ENCODE peak calls at places on chromosomes 2 and 18, in seven cellular contexts. M is HTR-8/SVneo, R is SK-N-DZ, S is amygdala, U is WTC11, X is fibroblast of gingiva, B is body of pancreas. N is an unnamed sample.

GRCh38 chr18:74342416-74343043 is 26.9 kb downstream of the C18orf63 start:
- DNase-seq in B (peak), S (no peak), R (peak), M (no peak), U (no peak), X (peak), N (peak)

GRCh38 chr2:74548919-74549684 is 4.6 kb downstream of the LOXL3 start:
- DNase-seq in R (no peak), S (no peak), B (peak), M (no peak), U (peak), X (peak), N (no peak)

GRCh38 chr2:113117594-113118262 is 9.7 kb upstream of the IL1RN start:
- DNase-seq in B (peak), U (no peak), X (peak), M (no peak), S (no peak), R (no peak), N (peak)

GRCh38 chr2:26316041-26316440 is 29.9 kb upstream of the SELENOI start:
- DNase-seq in S (no peak), M (peak), B (no peak), R (no peak), X (no peak), U (no peak), N (no peak)

GRCh38 chr2:44250376-44250775 is 24.9 kb upstream of the SLC3A1 start:
- DNase-seq in R (no peak), U (no peak), M (no peak), S (no peak), X (no peak), B (no peak), N (no peak)

GRCh38 chr2:239157766-239158165 is 243.1 kb downstream of the HDAC4 start:
- DNase-seq in X (no peak), B (peak), U (peak), R (no peak), S (no peak), M (no peak), N (no peak)

GRCh38 chr18:75211002-75211621 is 515 bp downstream of the TSHZ1 start:
- DNase-seq in X (no peak), M (no peak), U (no peak), S (no peak), R (peak), B (no peak), N (no peak)

GRCh38 chr2:3611136-3611535 is 16.2 kb downstream of the COLEC11 start:
- DNase-seq in X (no peak), S (no peak), R (no peak), M (no peak), B (no peak), U (no peak), N (no peak)

GRCh38 chr2:70349921-70350685 is 48.2 kb upstream of the FAM136A start:
- DNase-seq in U (no peak), S (no peak), X (no peak), R (no peak), M (no peak), B (no peak), N (no peak)

GRCh38 chr18:3526421-3527354 is 76.7 kb downstream of the TGIF1 start:
- DNase-seq in M (no peak), U (no peak), X (peak), R (peak), B (no peak), S (no peak), N (no peak)

GRCh38 chr2:238158807-238159539 is at the start of gene ERFE:
- DNase-seq in R (peak), M (peak), S (no peak), B (peak), U (peak), X (no peak), N (no peak)